ENCODE peak calls at places on chromosomes 4 and X, in five cellular contexts. O is psoas muscle, M is heart left ventricle, N is RWPE2, H is dorsolateral prefrontal cortex. A is an unnamed sample.

GRCh38 chr4:38958453-38958852 is 73.8 kb downstream of the TMEM156 start:
- DNase-seq in O (no peak), M (no peak), N (no peak), H (no peak), A (no peak)

GRCh38 chrX:1534321-1535168 is 2.4 kb downstream of the P2RY8 start:
- DNase-seq in O (no peak), M (no peak), N (no peak), H (no peak), A (no peak)

GRCh38 chr4:152462715-152463114 is 73.2 kb downstream of the FBXW7 start:
- DNase-seq in O (no peak), M (no peak), N (no peak), H (no peak), A (no peak)

GRCh38 chrX:136168929-136169735 is 21.8 kb downstream of the FHL1 start:
- DNase-seq in O (peak; percentile 37), M (peak; percentile 53), N (peak; percentile 35), H (peak; percentile 36), A (peak; percentile 79)

GRCh38 chr4:100782356-100782755 is 264.5 kb upstream of the EMCN start:
- DNase-seq in O (no peak), M (no peak), N (no peak), H (no peak), A (no peak)

GRCh38 chr4:1113311-1114009 is at the start of gene RNF212:
- DNase-seq in O (peak; percentile 25), M (no peak), N (no peak), H (no peak), A (no peak)

GRCh38 chr4:80619070-80619674 is 283.6 kb downstream of the CFAP299 start:
- DNase-seq in O (no peak), M (no peak), N (no peak), H (no peak), A (no peak)

GRCh38 chr4:102438396-102438795 is 62.8 kb upstream of the NFKB1 start:
- DNase-seq in O (no peak), M (no peak), N (no peak), H (no peak), A (no peak)

GRCh38 chrX:112784692-112785091 is 55.9 kb downstream of the AMOT start:
- DNase-seq in O (no peak), M (no peak), N (no peak), H (peak; percentile 16), A (no peak)

GRCh38 chr4:128782076-128782715 is 27.3 kb upstream of the JADE1 start:
- DNase-seq in O (peak; percentile 36), M (no peak), N (no peak), H (no peak), A (no peak)

GRCh38 chr4:73021634-73022033 is 47.9 kb downstream of the COX18 start:
- DNase-seq in O (no peak), M (no peak), N (no peak), H (no peak), A (peak; percentile 16)

GRCh38 chrX:7168366-7168765 is 20.4 kb upstream of the PUDP start:
- DNase-seq in O (no peak), M (no peak), N (no peak), H (no peak), A (no peak)

GRCh38 chr4:76233534-76233933 is 18.0 kb upstream of the FAM47E start:
- DNase-seq in O (no peak), M (no peak), N (no peak), H (no peak), A (no peak)

GRCh38 chrX:23478561-23478960 is 143.9 kb downstream of the PTCHD1 start:
- DNase-seq in O (no peak), M (no peak), N (no peak), H (no peak), A (no peak)

GRCh38 chr4:20684852-20685763 is 15.2 kb upstream of the PACRGL start:
- DNase-seq in O (no peak), M (no peak), N (no peak), H (no peak), A (no peak)

GRCh38 chrX:53684415-53685192 is 1.9 kb downstream of the HUWE1 start:
- DNase-seq in O (no peak), M (no peak), N (no peak), H (no peak), A (no peak)

GRCh38 chrX:109902665-109903064 is 100.2 kb upstream of the TMEM164 start:
- DNase-seq in O (no peak), M (no peak), N (no peak), H (no peak), A (peak; percentile 20)

GRCh38 chrX:267771-268261 is 13.4 kb upstream of the PLCXD1 start:
- DNase-seq in O (no peak), M (peak; percentile 3), N (peak; percentile 69), H (peak; percentile 7), A (no peak)

GRCh38 chrX:10902001-10902400 is 209.1 kb upstream of the HCCS start:
- DNase-seq in O (no peak), M (no peak), N (no peak), H (no peak), A (peak; percentile 66)

GRCh38 chr4:108834787-108835384 is 72.0 kb upstream of the ETNPPL start:
- DNase-seq in O (no peak), M (no peak), N (no peak), H (no peak), A (peak; percentile 9)

GRCh38 chrX:129798456-129798855 is 18.7 kb downstream of the SASH3 start:
- DNase-seq in O (no peak), M (no peak), N (no peak), H (no peak), A (no peak)

GRCh38 chr4:101005659-101006058 is 341.7 kb downstream of the PPP3CA start:
- DNase-seq in O (no peak), M (no peak), N (no peak), H (no peak), A (no peak)

GRCh38 chr4:99507762-99508161 is 3.1 kb upstream of the C4orf17 start:
- DNase-seq in O (no peak), M (no peak), N (no peak), H (no peak), A (no peak)

GRCh38 chr4:3268395-3269104 is 19.6 kb downstream of the MSANTD1 start:
- DNase-seq in O (no peak), M (peak; percentile 2), N (no peak), H (no peak), A (no peak)

GRCh38 chr4:4596720-4597119 is 54.9 kb upstream of the STX18 start:
- DNase-seq in O (no peak), M (no peak), N (no peak), H (no peak), A (no peak)

GRCh38 chrX:40527543-40527942 is 53.2 kb upstream of the ATP6AP2 start:
- DNase-seq in O (no peak), M (no peak), N (no peak), H (no peak), A (no peak)

GRCh38 chrX:40521868-40522450 is 58.8 kb upstream of the ATP6AP2 start:
- DNase-seq in O (no peak), M (peak; percentile 36), N (no peak), H (peak; percentile 19), A (no peak)

GRCh38 chrX:40523852-40524251 is 56.9 kb upstream of the ATP6AP2 start:
- DNase-seq in O (no peak), M (no peak), N (no peak), H (no peak), A (no peak)

GRCh38 chrX:40526412-40526811 is 54.4 kb upstream of the ATP6AP2 start:
- DNase-seq in O (no peak), M (no peak), N (no peak), H (no peak), A (no peak)

GRCh38 chrX:40524423-40524822 is 56.3 kb upstream of the ATP6AP2 start:
- DNase-seq in O (no peak), M (no peak), N (no peak), H (no peak), A (no peak)
- TF ChIP-seq CTCF in O (no peak), M (no peak), N (no peak), H (no peak), A (peak; percentile 43)

DNA sequence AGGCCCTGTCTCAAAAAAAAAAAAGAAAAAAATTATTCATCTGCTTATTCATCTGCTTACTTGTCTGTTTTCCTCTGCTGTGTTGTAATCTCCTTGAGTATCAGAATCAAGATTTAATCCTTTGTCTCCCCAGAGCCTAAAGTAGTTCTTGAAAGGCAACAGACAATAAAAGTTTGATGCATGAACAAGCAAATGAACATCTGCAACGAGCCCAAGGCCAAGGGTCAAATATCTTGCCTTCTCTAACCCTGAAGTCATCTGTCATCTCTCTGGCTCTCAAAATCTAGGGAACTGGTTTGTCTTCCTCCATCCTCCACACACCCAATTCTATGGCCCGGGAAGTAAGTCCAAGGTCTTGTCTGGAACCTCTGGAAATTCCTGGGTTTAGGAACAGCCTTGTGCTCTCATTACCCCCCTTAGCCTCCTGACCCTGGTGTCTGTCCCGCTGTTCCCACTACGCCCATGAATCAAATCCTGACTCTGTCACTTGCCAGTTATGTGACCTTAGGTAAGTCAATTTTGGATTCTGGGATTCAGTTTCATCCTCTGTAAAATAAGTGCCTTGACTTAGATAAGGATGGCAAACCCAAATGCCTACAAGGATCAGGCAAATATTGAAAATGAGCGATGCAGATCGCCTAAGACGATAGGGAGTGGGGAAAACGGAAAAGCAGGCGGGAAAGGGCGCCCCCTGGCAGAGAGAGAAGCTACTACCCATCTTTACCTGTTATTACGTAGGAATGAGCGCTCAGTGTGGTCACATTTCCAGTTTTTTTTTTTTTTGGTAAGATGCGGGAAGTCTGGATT is 102.7 kb upstream of the DHX15 start:
- DNase-seq in O (no peak), M (no peak), N (no peak), H (no peak), A (no peak)
- TF ChIP-seq CTCF in O (peak; percentile 25), M (peak; percentile 28), N (peak; percentile 49), H (peak; percentile 63), A (peak; percentile 73)

DNA sequence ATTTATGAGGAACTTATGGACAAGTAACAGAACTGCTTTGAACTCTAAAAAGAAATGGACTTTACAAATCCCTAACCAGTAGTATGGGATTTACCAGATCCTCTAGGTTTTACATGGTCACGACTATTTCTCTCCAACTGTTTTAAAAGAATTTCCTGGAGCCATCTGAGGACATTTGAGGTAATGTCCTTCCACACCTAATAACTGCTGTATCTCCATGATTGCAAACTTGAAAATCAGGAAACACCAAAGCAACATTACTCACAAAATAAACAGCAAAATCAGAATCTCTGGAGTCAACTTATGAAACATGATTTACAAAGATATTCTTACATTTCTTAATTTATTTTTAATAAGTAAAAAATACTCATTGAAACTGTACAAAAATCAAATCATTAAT is 58.0 kb downstream of the STAP1 start:
- DNase-seq in O (no peak), M (no peak), N (no peak), H (no peak), A (no peak)
- TF ChIP-seq CTCF in O (no peak), M (no peak), N (no peak), H (no peak), A (no peak)

GRCh38 chrX:70970482-70970999 is 39.6 kb upstream of the SLC7A3 start:
- DNase-seq in O (no peak), M (no peak), N (no peak), H (no peak), A (no peak)
- TF ChIP-seq CTCF in O (no peak), M (peak; percentile 17), N (peak; percentile 35), H (peak; percentile 44), A (peak; percentile 36)

DNA sequence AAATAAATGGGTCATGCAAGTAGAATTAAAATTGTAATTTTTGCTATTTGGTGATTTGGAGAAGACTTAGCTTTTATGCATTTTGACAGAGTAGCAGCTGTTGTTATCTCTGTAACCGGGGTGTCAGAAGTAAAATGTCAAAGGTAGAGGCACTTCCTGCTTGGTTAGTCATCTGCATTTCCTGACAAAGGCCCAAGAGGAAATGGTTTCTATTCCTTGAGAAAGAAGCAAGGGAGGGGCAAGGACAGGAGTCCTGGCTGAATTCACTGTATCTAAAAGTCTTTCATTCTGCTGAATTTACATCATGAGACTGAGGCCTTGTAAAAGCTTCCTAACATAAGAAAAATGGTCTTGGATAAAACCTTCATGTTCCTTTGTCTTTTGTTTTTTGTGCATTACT is 550.9 kb upstream of the BOD1L1 start:
- DNase-seq in O (no peak), M (no peak), N (no peak), H (no peak), A (no peak)
- TF ChIP-seq CTCF in O (no peak), M (no peak), N (no peak), H (no peak), A (no peak)